ENCODE peak calls at places on chromosomes 13 and 19, in nine cellular contexts. W is cardiac muscle cell, E is brain microvascular endothelial cell, A is fibroblast of the aortic adventitia, D is PC-9, Z is Caco-2, Q is AG10803, H is fibroblast of lung, F is choroid plexus epithelial cell. C is an unnamed sample.

GRCh38 chr13:95509521-95510315 is 42.8 kb upstream of the CLDN10 start:
- DNase-seq in Q (peak; percentile 21), E (peak; percentile 74), D (no peak), A (peak; percentile 37), Z (no peak), H (no peak), F (peak; percentile 30), W (no peak), C (no peak)

GRCh38 chr13:93244141-93244917 is 17.7 kb downstream of the GPC6 start:
- DNase-seq in W (peak; percentile 11), E (peak; percentile 56), F (peak; percentile 75), Z (no peak), D (no peak), Q (peak; percentile 62), H (peak; percentile 56), A (peak; percentile 73), C (no peak)

GRCh38 chr19:48992571-48993174 is 436 bp downstream of the GYS1 start:
- DNase-seq in Q (no peak), Z (peak; percentile 48), D (peak; percentile 23), A (no peak), H (no peak), W (no peak), F (no peak), E (no peak), C (no peak)

GRCh38 chr19:47228168-47228936 is 2.6 kb downstream of the BBC3 start:
- DNase-seq in E (no peak), A (peak; percentile 22), Z (peak; percentile 73), Q (peak; percentile 48), W (peak; percentile 62), F (no peak), H (peak; percentile 11), D (peak; percentile 72), C (no peak)

GRCh38 chr19:3302755-3303154 is 63.6 kb upstream of the NFIC start:
- DNase-seq in Q (no peak), D (no peak), H (peak; percentile 6), W (no peak), A (no peak), E (no peak), F (no peak), Z (no peak), C (no peak)

GRCh38 chr13:38582133-38582532 is 104.7 kb upstream of the FREM2 start:
- DNase-seq in H (peak; percentile 44), Q (peak; percentile 31), W (peak; percentile 54), D (peak; percentile 10), F (peak; percentile 60), A (peak; percentile 33), E (peak; percentile 26), Z (no peak), C (peak; percentile 19)

GRCh38 chr19:46704379-46705076 is 12.4 kb downstream of the PRKD2 start:
- DNase-seq in F (peak; percentile 52), D (peak; percentile 70), Z (no peak), W (peak; percentile 72), Q (peak; percentile 33), A (peak; percentile 44), H (peak; percentile 30), E (peak; percentile 37), C (no peak)

GRCh38 chr19:10552596-10553053 is 8.9 kb downstream of the ATG4D start:
- DNase-seq in W (no peak), A (no peak), Z (peak; percentile 60), Q (no peak), E (no peak), H (peak; percentile 17), D (no peak), F (peak; percentile 37), C (no peak)

DNA sequence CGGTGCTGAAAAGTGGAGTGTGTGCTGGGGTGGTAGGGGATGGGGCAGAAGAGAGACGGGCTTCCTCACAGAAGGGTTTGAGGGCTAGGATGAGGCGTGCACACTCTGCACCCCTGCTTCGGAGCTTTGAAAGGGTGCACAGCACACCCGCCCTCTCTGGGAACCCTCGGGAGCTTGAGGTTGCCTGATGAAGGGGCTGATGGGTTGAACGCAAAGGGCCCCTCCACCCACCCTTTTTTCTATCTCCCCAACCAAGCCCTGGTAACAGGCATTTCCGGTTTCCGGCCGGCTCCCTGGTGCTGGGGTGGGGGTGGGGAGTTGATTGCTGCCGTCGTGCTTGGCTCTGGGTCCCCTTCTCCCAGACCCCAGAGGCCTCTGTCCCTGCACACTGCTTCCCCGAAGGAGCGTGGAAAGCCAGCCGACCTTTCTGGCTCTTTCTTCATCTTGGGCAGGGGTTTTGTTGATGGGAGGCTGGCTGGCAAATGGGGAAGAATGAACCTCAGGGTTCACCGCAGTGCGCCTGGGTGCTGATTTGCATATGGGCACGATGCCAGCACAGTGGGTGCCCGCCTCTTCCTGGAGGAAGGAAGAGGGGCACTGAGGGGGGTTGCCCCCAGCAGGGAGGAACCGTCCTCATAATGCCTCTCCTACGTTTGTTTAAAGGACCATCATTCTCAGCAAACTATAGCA is 29.0 kb downstream of the VAV1 start:
- DNase-seq in Z (no peak), Q (no peak), E (no peak), H (no peak), F (peak; percentile 9), W (peak; percentile 0), D (peak; percentile 66), A (no peak), C (no peak)
- H3K4me3 ChIP-seq in Z (no peak overlapping the region), Q (peak overlapping the region; percentile 13), E (no peak overlapping the region), H (no peak overlapping the region), F (no peak overlapping the region), W (no peak overlapping the region), D (peak overlapping the region; percentile 57), A (no peak overlapping the region), C (no peak overlapping the region)

GRCh38 chr13:26557051-26557392 is 461 bp upstream of the WASF3 start:
- DNase-seq in H (no peak), F (no peak), A (no peak), E (no peak), Q (no peak), D (no peak), Z (no peak), W (no peak), C (no peak)
- TF ChIP-seq CTCF in H (no peak), F (no peak), A (no peak), E (no peak), Q (no peak), D (no peak), Z (no peak), W (no peak), C (no peak)

GRCh38 chr13:51453959-51454703 is 1.3 kb upstream of the INTS6 start:
- DNase-seq in A (peak; percentile 26), Q (peak; percentile 8), Z (no peak), H (no peak), F (peak; percentile 42), E (no peak), W (peak; percentile 32), D (peak; percentile 12), C (no peak)

GRCh38 chr13:51451467-51452390 is 1.1 kb downstream of the INTS6 start:
- DNase-seq in D (peak; percentile 54), A (peak; percentile 67), Z (peak; percentile 82), W (peak; percentile 84), E (peak; percentile 62), F (peak; percentile 80), Q (peak; percentile 65), H (peak; percentile 74), C (no peak)

GRCh38 chr13:51455532-51455931 is 2.7 kb upstream of the INTS6 start:
- DNase-seq in D (no peak), H (no peak), F (no peak), W (no peak), Z (no peak), Q (no peak), A (no peak), E (no peak), C (no peak)

GRCh38 chr13:51452391-51453307 is at the start of gene INTS6:
- DNase-seq in H (peak; percentile 100), Z (peak; percentile 100), F (peak; percentile 100), W (peak; percentile 100), E (peak; percentile 99), Q (peak; percentile 100), A (peak; percentile 99), D (peak; percentile 99), C (peak; percentile 98)

DNA sequence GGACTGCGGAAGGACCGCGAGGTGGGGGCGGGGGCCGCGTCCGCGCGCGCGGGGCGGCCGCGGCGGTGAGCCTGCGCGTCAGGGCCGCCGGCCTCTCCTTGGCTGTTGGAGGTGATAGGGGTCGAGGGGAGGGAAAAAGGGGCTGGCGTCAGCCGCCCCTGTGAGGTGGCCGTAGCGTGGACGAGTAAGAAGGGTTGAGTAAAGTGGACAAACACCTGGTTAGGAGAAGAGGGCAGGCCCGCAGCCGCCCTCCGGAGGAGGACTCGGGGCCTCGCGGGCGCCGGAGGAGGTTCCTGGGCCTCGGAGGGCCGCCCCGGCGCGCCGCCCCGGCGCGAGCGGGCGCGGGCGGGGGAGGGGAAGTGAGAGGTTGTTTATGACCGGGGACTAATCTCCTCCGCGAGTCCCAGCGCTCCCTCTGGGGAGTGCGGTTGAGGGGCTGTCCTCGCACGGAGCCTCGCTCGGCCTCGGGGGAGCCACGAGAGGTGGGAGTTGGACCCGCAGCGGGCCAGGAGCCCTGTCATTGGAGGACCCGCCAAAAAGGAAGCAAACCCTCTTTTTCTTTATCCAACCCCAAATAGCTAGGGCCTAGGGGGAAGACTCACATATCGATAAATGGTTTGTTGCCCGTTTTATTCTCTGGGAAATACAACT is 597 bp upstream of the INTS6 start:
- DNase-seq in H (no peak), Z (no peak), D (peak; percentile 85), E (peak; percentile 49), Q (no peak), F (no peak), W (no peak), A (no peak), C (no peak)
- H3K4me3 ChIP-seq in H (peak overlapping the region; percentile 88), Z (peak overlapping the region; percentile 69), D (peak overlapping the region; percentile 93), E (peak overlapping the region; percentile 70), Q (peak overlapping the region; percentile 76), F (peak overlapping the region; percentile 80), W (peak overlapping the region; percentile 54), A (peak overlapping the region; percentile 80), C (peak overlapping the region; percentile 62)

GRCh38 chr13:70390064-70390463 is 281.8 kb upstream of the KLHL1 start:
- DNase-seq in F (no peak), W (no peak), H (no peak), Z (no peak), D (no peak), Q (no peak), A (no peak), E (no peak), C (no peak)

GRCh38 chr13:70384156-70384555 is 275.9 kb upstream of the KLHL1 start:
- DNase-seq in Q (no peak), A (no peak), Z (no peak), F (no peak), E (no peak), H (no peak), W (no peak), D (no peak), C (no peak)

GRCh38 chr13:70388935-70389334 is 280.7 kb upstream of the KLHL1 start:
- DNase-seq in H (no peak), D (no peak), Z (no peak), W (no peak), A (no peak), E (no peak), Q (no peak), F (no peak), C (no peak)

GRCh38 chr13:70385852-70386251 is 277.6 kb upstream of the KLHL1 start:
- DNase-seq in Z (no peak), F (no peak), A (no peak), W (no peak), E (no peak), D (no peak), H (no peak), Q (no peak), C (no peak)

GRCh38 chr13:70386919-70387318 is 278.7 kb upstream of the KLHL1 start:
- DNase-seq in D (no peak), H (no peak), Q (no peak), Z (no peak), E (no peak), W (no peak), A (no peak), F (no peak), C (no peak)
- TF ChIP-seq CTCF in D (no peak), H (no peak), Q (no peak), Z (no peak), E (no peak), W (no peak), A (no peak), F (no peak), C (no peak)